ENCODE peak calls at places on chromosome 5, in six cellular contexts. One of them, this sample, is unnamed.

GRCh38 chr5:131746423-131746822 is 50.4 kb downstream of the FNIP1 start:
- DNase-seq in K562: no peak
- DNase-seq in H1: no peak
- DNase-seq in GM12878: no peak
- DNase-seq in GM12892: no peak
- DNase-seq in HepG2: no peak
- DNase-seq in this sample: no peak

GRCh38 chr5:54601832-54602231 is 84.3 kb downstream of the SNX18 start:
- DNase-seq in GM12892: no peak
- DNase-seq in H1: no peak
- DNase-seq in K562: no peak
- DNase-seq in GM12878: no peak
- DNase-seq in HepG2: no peak
- DNase-seq in this sample: no peak

GRCh38 chr5:178320281-178320855 is 87.8 kb upstream of the PHYKPL start:
- DNase-seq in K562: no peak
- DNase-seq in GM12878: no peak
- DNase-seq in GM12892: no peak
- DNase-seq in H1: no peak
- DNase-seq in HepG2: no peak
- DNase-seq in this sample: no peak

GRCh38 chr5:62779010-62779422 is 200.4 kb downstream of the LRRC70 start:
- DNase-seq in GM12878: no peak
- DNase-seq in GM12892: no peak
- DNase-seq in HepG2: peak
- DNase-seq in K562: peak
- DNase-seq in H1: no peak
- DNase-seq in this sample: peak

GRCh38 chr5:34789021-34789531 is 49.9 kb upstream of the TTC23L start:
- DNase-seq in K562: no peak
- DNase-seq in H1: no peak
- DNase-seq in GM12892: no peak
- DNase-seq in HepG2: no peak
- DNase-seq in GM12878: no peak
- DNase-seq in this sample: no peak

GRCh38 chr5:132259061-132259851 is 1.8 kb downstream of the PDLIM4 start:
- DNase-seq in GM12892: no peak
- DNase-seq in H1: no peak
- DNase-seq in HepG2: no peak
- DNase-seq in K562: peak
- DNase-seq in GM12878: no peak
- DNase-seq in this sample: no peak

GRCh38 chr5:131067596-131067995 is 97.5 kb downstream of the HINT1 start:
- DNase-seq in GM12878: no peak
- DNase-seq in K562: no peak
- DNase-seq in H1: no peak
- DNase-seq in GM12892: no peak
- DNase-seq in HepG2: no peak
- DNase-seq in this sample: no peak

GRCh38 chr5:1555011-1555807 is 31.4 kb upstream of the LPCAT1 start:
- DNase-seq in K562: no peak
- DNase-seq in HepG2: peak
- DNase-seq in GM12878: no peak
- DNase-seq in GM12892: no peak
- DNase-seq in H1: no peak
- DNase-seq in this sample: no peak

GRCh38 chr5:98816574-98817222 is 43.2 kb downstream of the RGMB start:
- DNase-seq in K562: no peak
- DNase-seq in H1: no peak
- DNase-seq in HepG2: peak
- DNase-seq in GM12878: no peak
- DNase-seq in GM12892: no peak
- DNase-seq in this sample: no peak

GRCh38 chr5:81626524-81626923 is 124.4 kb downstream of the SSBP2 start:
- DNase-seq in H1: no peak
- DNase-seq in HepG2: peak
- DNase-seq in K562: peak
- DNase-seq in GM12892: no peak
- DNase-seq in GM12878: no peak
- DNase-seq in this sample: no peak

GRCh38 chr5:156529902-156530301 is 202.9 kb downstream of the SGCD start:
- DNase-seq in GM12892: no peak
- DNase-seq in K562: no peak
- DNase-seq in HepG2: no peak
- DNase-seq in H1: no peak
- DNase-seq in GM12878: no peak
- DNase-seq in this sample: no peak

GRCh38 chr5:1333986-1334385 is 10.9 kb downstream of the CLPTM1L start:
- DNase-seq in K562: no peak
- DNase-seq in H1: no peak
- DNase-seq in GM12878: no peak
- DNase-seq in GM12892: no peak
- DNase-seq in HepG2: no peak
- DNase-seq in this sample: no peak

GRCh38 chr5:1477341-1477740 is 32.1 kb upstream of the SLC6A3 start:
- DNase-seq in GM12878: no peak
- DNase-seq in K562: no peak
- DNase-seq in H1: no peak
- DNase-seq in GM12892: no peak
- DNase-seq in HepG2: no peak
- DNase-seq in this sample: no peak

GRCh38 chr5:926416-927171 is 33.9 kb downstream of the TRIP13 start:
- DNase-seq in K562: no peak
- DNase-seq in GM12892: peak
- DNase-seq in HepG2: no peak
- DNase-seq in H1: no peak
- DNase-seq in GM12878: no peak
- DNase-seq in this sample: peak

GRCh38 chr5:133114166-133114932 is 62.5 kb downstream of the HSPA4 start:
- DNase-seq in H1: no peak
- DNase-seq in GM12892: no peak
- DNase-seq in HepG2: no peak
- DNase-seq in K562: no peak
- DNase-seq in GM12878: no peak
- DNase-seq in this sample: no peak

GRCh38 chr5:154242964-154243376 is 52.4 kb downstream of the GALNT10 start:
- DNase-seq in GM12878: peak
- DNase-seq in H1: no peak
- DNase-seq in HepG2: no peak
- DNase-seq in K562: no peak
- DNase-seq in GM12892: no peak
- DNase-seq in this sample: no peak

GRCh38 chr5:140221697-140222223 is 46.8 kb downstream of the CYSTM1 start:
- DNase-seq in K562: peak
- DNase-seq in GM12892: no peak
- DNase-seq in H1: no peak
- DNase-seq in HepG2: no peak
- DNase-seq in GM12878: no peak
- DNase-seq in this sample: no peak

GRCh38 chr5:145495741-145496140 is 339.4 kb downstream of the PRELID2 start:
- DNase-seq in HepG2: peak
- DNase-seq in H1: no peak
- DNase-seq in GM12878: no peak
- DNase-seq in GM12892: no peak
- DNase-seq in K562: no peak
- DNase-seq in this sample: no peak

GRCh38 chr5:102843997-102844396 is 88.9 kb downstream of the PAM start:
- DNase-seq in GM12892: no peak
- DNase-seq in K562: no peak
- DNase-seq in GM12878: no peak
- DNase-seq in HepG2: no peak
- DNase-seq in H1: no peak
- DNase-seq in this sample: no peak

GRCh38 chr5:145936401-145937131 is at the start of gene SH3RF2:
- DNase-seq in GM12892: no peak
- DNase-seq in GM12878: no peak
- DNase-seq in K562: peak
- DNase-seq in HepG2: peak
- DNase-seq in H1: peak
- DNase-seq in this sample: no peak

GRCh38 chr5:41253109-41253508 is 39.8 kb upstream of the C6 start:
- DNase-seq in GM12892: no peak
- DNase-seq in HepG2: no peak
- DNase-seq in H1: no peak
- DNase-seq in GM12878: no peak
- DNase-seq in K562: no peak
- DNase-seq in this sample: no peak

GRCh38 chr5:10507575-10508024 is 56.3 kb upstream of the ANKRD33B start:
- DNase-seq in HepG2: no peak
- DNase-seq in GM12878: no peak
- DNase-seq in H1: no peak
- DNase-seq in GM12892: no peak
- DNase-seq in K562: peak
- DNase-seq in this sample: no peak

GRCh38 chr5:143204474-143205246 is 198.8 kb downstream of the NR3C1 start:
- DNase-seq in GM12878: no peak
- DNase-seq in GM12892: no peak
- DNase-seq in K562: no peak
- DNase-seq in H1: no peak
- DNase-seq in HepG2: no peak
- DNase-seq in this sample: no peak

GRCh38 chr5:120366047-120366446 is 98.1 kb upstream of the PRR16 start:
- DNase-seq in GM12892: no peak
- DNase-seq in K562: no peak
- DNase-seq in GM12878: no peak
- DNase-seq in H1: no peak
- DNase-seq in HepG2: no peak
- DNase-seq in this sample: no peak

GRCh38 chr5:176665517-176665916 is 18.2 kb downstream of the TSPAN17 start:
- DNase-seq in GM12892: no peak
- DNase-seq in H1: no peak
- DNase-seq in K562: no peak
- DNase-seq in HepG2: no peak
- DNase-seq in GM12878: no peak
- DNase-seq in this sample: no peak
- TF ChIP-seq TAF1 in GM12892: no peak
- TF ChIP-seq TAF1 in H1: no peak
- TF ChIP-seq TAF1 in K562: no peak
- TF ChIP-seq TAF1 in HepG2: no peak
- TF ChIP-seq TAF1 in GM12878: no peak
- TF ChIP-seq TAF1 in this sample: no peak

GRCh38 chr5:170283296-170283695 is 14.3 kb downstream of the LCP2 start:
- DNase-seq in H1: no peak
- DNase-seq in GM12878: no peak
- DNase-seq in GM12892: no peak
- DNase-seq in K562: no peak
- DNase-seq in HepG2: no peak
- DNase-seq in this sample: no peak

GRCh38 chr5:170275376-170275994 is 22.1 kb downstream of the LCP2 start:
- DNase-seq in GM12892: no peak
- DNase-seq in GM12878: no peak
- DNase-seq in K562: no peak
- DNase-seq in H1: no peak
- DNase-seq in HepG2: no peak
- DNase-seq in this sample: no peak

GRCh38 chr5:170277953-170278352 is 19.6 kb downstream of the LCP2 start:
- DNase-seq in K562: no peak
- DNase-seq in GM12892: no peak
- DNase-seq in HepG2: no peak
- DNase-seq in GM12878: no peak
- DNase-seq in H1: no peak
- DNase-seq in this sample: no peak

GRCh38 chr5:170280090-170280493 is 17.5 kb downstream of the LCP2 start:
- DNase-seq in K562: no peak
- DNase-seq in GM12878: no peak
- DNase-seq in H1: no peak
- DNase-seq in HepG2: no peak
- DNase-seq in GM12892: no peak
- DNase-seq in this sample: no peak

GRCh38 chr5:170278611-170279500 is 18.7 kb downstream of the LCP2 start:
- DNase-seq in HepG2: no peak
- DNase-seq in K562: peak
- DNase-seq in GM12878: peak
- DNase-seq in H1: no peak
- DNase-seq in GM12892: peak
- DNase-seq in this sample: peak
- TF ChIP-seq POLR2A in HepG2: no peak
- TF ChIP-seq POLR2A in K562: no peak
- TF ChIP-seq POLR2A in GM12878: peak
- TF ChIP-seq POLR2A in H1: no peak
- TF ChIP-seq POLR2A in GM12892: peak
- TF ChIP-seq POLR2A in this sample: no peak

DNA sequence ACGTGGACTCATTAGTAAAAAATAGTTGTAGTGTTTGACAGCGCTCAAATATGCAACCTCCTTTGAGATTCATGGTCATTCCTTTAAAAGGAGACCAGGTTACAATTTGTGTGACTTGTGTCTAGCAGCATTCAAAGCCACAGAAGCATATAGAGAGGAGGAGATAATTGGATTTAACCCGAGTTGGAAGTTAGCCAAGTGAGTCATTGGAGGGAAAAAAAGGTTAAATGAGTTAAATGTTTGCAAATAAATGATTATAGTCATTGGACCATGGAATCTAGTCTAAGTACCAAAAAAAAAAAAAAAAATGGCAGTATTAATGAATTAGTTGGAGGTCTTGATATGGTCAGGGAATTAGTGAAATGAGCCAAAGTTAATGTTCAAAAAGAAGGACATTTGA is 91.0 kb downstream of the ITGA1 start:
- DNase-seq in K562: no peak
- DNase-seq in GM12878: no peak
- DNase-seq in GM12892: no peak
- DNase-seq in HepG2: no peak
- DNase-seq in H1: no peak
- DNase-seq in this sample: no peak
- TF ChIP-seq TAF1 in K562: no peak
- TF ChIP-seq TAF1 in GM12878: no peak
- TF ChIP-seq TAF1 in GM12892: no peak
- TF ChIP-seq TAF1 in HepG2: no peak
- TF ChIP-seq TAF1 in H1: no peak
- TF ChIP-seq TAF1 in this sample: no peak

DNA sequence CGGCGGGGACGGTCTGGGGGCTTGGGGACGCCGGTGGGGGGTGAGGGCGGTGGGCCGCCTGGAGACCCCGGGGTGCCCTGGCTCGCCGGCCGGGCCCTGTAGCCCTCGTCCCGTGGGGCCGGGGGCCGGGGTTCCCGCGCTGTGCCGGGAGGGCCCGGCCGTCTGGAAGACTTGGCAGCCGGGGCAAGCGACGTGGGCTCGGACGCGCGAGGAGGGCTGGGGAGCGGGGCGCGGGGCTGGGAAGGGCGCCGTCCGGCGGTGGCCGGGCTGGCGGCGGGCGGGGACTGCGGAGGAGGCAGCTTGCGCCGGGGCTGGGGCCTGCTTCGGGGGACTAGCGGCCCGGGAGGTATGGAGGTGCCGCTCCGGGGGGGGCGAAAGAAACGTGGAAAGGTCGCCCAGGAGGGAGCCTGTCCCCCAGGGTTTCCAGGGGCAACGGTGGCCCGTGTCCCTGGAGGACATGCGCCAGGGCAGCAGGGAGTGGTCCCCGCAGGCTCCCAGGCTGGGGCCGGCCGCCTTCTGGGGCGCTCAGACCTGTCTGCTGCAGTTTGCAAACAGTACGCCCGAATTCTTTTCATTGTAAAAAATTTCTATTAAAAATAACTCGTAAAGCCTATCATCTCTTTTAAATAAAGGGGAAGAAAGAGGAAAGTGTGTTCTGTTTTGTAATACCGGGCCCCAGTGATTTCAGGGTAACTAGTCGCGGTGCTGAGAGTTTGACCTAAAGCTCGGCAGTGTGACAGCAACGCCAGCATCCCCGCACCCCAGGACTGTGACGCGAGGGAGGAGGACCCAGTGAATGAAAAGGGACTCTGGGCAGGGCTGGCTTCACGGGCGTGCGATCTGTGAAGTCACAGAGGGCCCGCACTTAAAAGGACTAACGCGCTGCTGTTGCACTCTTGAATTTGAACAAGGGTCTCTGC is 752 bp upstream of the ANKH start:
- DNase-seq in GM12892: peak
- DNase-seq in K562: peak
- DNase-seq in H1: no peak
- DNase-seq in GM12878: no peak
- DNase-seq in HepG2: peak
- DNase-seq in this sample: no peak
- TF ChIP-seq POLR2A in GM12892: no peak
- TF ChIP-seq POLR2A in K562: no peak
- TF ChIP-seq POLR2A in H1: no peak
- TF ChIP-seq POLR2A in GM12878: no peak
- TF ChIP-seq POLR2A in HepG2: no peak
- TF ChIP-seq POLR2A in this sample: no peak

This sample was measured in GM12891.